ENCODE peak calls at places on chromosomes 7 and 10, in five cellular contexts. One of them, this sample, is unnamed.

GRCh38 chr10:124722812-124723783 is 21.1 kb downstream of the FAM53B start:
- DNase-seq in trophoblast cell: no peak
- DNase-seq in H1: no peak
- DNase-seq in H9: no peak
- DNase-seq in neuronal stem cell: no peak
- DNase-seq in this sample: no peak

GRCh38 chr10:120424198-120424464 is 32.9 kb upstream of the PLPP4 start:
- DNase-seq in H1: no peak
- DNase-seq in H9: no peak
- DNase-seq in neuronal stem cell: no peak
- DNase-seq in trophoblast cell: no peak
- DNase-seq in this sample: no peak

GRCh38 chr10:58820862-58821559 is 308.3 kb downstream of the BICC1 start:
- DNase-seq in H1: no peak
- DNase-seq in neuronal stem cell: no peak
- DNase-seq in trophoblast cell: no peak
- DNase-seq in H9: no peak
- DNase-seq in this sample: peak

GRCh38 chr7:151637781-151638261 is 118.1 kb upstream of the RHEB start:
- DNase-seq in trophoblast cell: no peak
- DNase-seq in neuronal stem cell: no peak
- DNase-seq in H1: no peak
- DNase-seq in H9: no peak
- DNase-seq in this sample: peak

GRCh38 chr7:70587739-70588138 is 544.2 kb upstream of the GALNT17 start:
- DNase-seq in neuronal stem cell: no peak
- DNase-seq in H9: no peak
- DNase-seq in H1: no peak
- DNase-seq in trophoblast cell: no peak
- DNase-seq in this sample: no peak

GRCh38 chr10:30583778-30584415 is 45.7 kb downstream of the LYZL2 start:
- DNase-seq in H1: no peak
- DNase-seq in trophoblast cell: peak
- DNase-seq in H9: no peak
- DNase-seq in neuronal stem cell: no peak
- DNase-seq in this sample: peak

GRCh38 chr7:14834456-14834855 is 68.1 kb downstream of the DGKB start:
- DNase-seq in H1: no peak
- DNase-seq in trophoblast cell: no peak
- DNase-seq in H9: no peak
- DNase-seq in neuronal stem cell: no peak
- DNase-seq in this sample: no peak

GRCh38 chr10:119670717-119671116 is 19.5 kb downstream of the BAG3 start:
- DNase-seq in trophoblast cell: no peak
- DNase-seq in neuronal stem cell: no peak
- DNase-seq in H1: no peak
- DNase-seq in H9: no peak
- DNase-seq in this sample: no peak

GRCh38 chr10:105073999-105074398 is 432.9 kb downstream of the SORCS3 start:
- DNase-seq in trophoblast cell: no peak
- DNase-seq in H9: no peak
- DNase-seq in neuronal stem cell: no peak
- DNase-seq in H1: no peak
- DNase-seq in this sample: no peak

GRCh38 chr10:13139671-13140070 is 21.7 kb upstream of the MCM10 start:
- DNase-seq in neuronal stem cell: no peak
- DNase-seq in H1: no peak
- DNase-seq in trophoblast cell: no peak
- DNase-seq in H9: no peak
- DNase-seq in this sample: no peak

GRCh38 chr10:124888262-124888661 is 53.7 kb upstream of the ZRANB1 start:
- DNase-seq in H1: no peak
- DNase-seq in H9: no peak
- DNase-seq in neuronal stem cell: no peak
- DNase-seq in trophoblast cell: no peak
- DNase-seq in this sample: no peak

GRCh38 chr10:89653410-89653828 is 8.4 kb upstream of the PANK1 start:
- DNase-seq in trophoblast cell: peak
- DNase-seq in neuronal stem cell: no peak
- DNase-seq in H1: no peak
- DNase-seq in H9: no peak
- DNase-seq in this sample: no peak

GRCh38 chr7:73308665-73309214 is at the start of gene NSUN5:
- DNase-seq in H1: peak
- DNase-seq in trophoblast cell: peak
- DNase-seq in neuronal stem cell: peak
- DNase-seq in H9: peak
- DNase-seq in this sample: peak

GRCh38 chr7:125878235-125878928 is 948.8 kb upstream of the POT1 start:
- DNase-seq in H9: no peak
- DNase-seq in H1: no peak
- DNase-seq in neuronal stem cell: no peak
- DNase-seq in trophoblast cell: no peak
- DNase-seq in this sample: peak

GRCh38 chr10:28910960-28911359 is 233.6 kb downstream of the BAMBI start:
- DNase-seq in trophoblast cell: no peak
- DNase-seq in neuronal stem cell: no peak
- DNase-seq in H1: no peak
- DNase-seq in H9: no peak
- DNase-seq in this sample: peak

GRCh38 chr7:33809218-33809617 is 96.1 kb upstream of the BMPER start:
- DNase-seq in H9: no peak
- DNase-seq in H1: no peak
- DNase-seq in neuronal stem cell: no peak
- DNase-seq in trophoblast cell: no peak
- DNase-seq in this sample: no peak

GRCh38 chr7:136687693-136688322 is 180.6 kb upstream of the CHRM2 start:
- DNase-seq in H1: no peak
- DNase-seq in H9: no peak
- DNase-seq in neuronal stem cell: peak
- DNase-seq in trophoblast cell: no peak
- DNase-seq in this sample: peak

GRCh38 chr10:30527623-30528426 is 93.8 kb downstream of the MAP3K8 start:
- DNase-seq in H1: no peak
- DNase-seq in trophoblast cell: peak
- DNase-seq in neuronal stem cell: no peak
- DNase-seq in H9: no peak
- DNase-seq in this sample: no peak

GRCh38 chr7:67453580-67453979 is 456.9 kb downstream of the TYW1 start:
- DNase-seq in neuronal stem cell: no peak
- DNase-seq in H9: no peak
- DNase-seq in trophoblast cell: no peak
- DNase-seq in H1: no peak
- DNase-seq in this sample: no peak

GRCh38 chr10:29635711-29636144 is 957 bp upstream of the SVIL start:
- DNase-seq in H9: peak
- DNase-seq in H1: no peak
- DNase-seq in neuronal stem cell: no peak
- DNase-seq in trophoblast cell: no peak
- DNase-seq in this sample: peak

GRCh38 chr7:7996568-7996967 is 28.0 kb downstream of the GLCCI1 start:
- DNase-seq in H1: no peak
- DNase-seq in trophoblast cell: peak
- DNase-seq in H9: no peak
- DNase-seq in neuronal stem cell: no peak
- DNase-seq in this sample: no peak

GRCh38 chr10:94344522-94345122 is 18.1 kb downstream of the NOC3L start:
- DNase-seq in H1: no peak
- DNase-seq in trophoblast cell: no peak
- DNase-seq in H9: no peak
- DNase-seq in neuronal stem cell: no peak
- DNase-seq in this sample: no peak

GRCh38 chr10:20466731-20467130 is 430.4 kb downstream of the NEBL start:
- DNase-seq in H9: no peak
- DNase-seq in trophoblast cell: no peak
- DNase-seq in neuronal stem cell: no peak
- DNase-seq in H1: no peak
- DNase-seq in this sample: peak

GRCh38 chr10:71708301-71708703 is 11.3 kb downstream of the C10orf105 start:
- DNase-seq in H1: peak
- DNase-seq in trophoblast cell: no peak
- DNase-seq in neuronal stem cell: peak
- DNase-seq in H9: peak
- DNase-seq in this sample: peak

GRCh38 chr10:26556756-26557640 is 118.9 kb downstream of the APBB1IP start:
- DNase-seq in H1: no peak
- DNase-seq in H9: peak
- DNase-seq in neuronal stem cell: peak
- DNase-seq in trophoblast cell: peak
- DNase-seq in this sample: peak

GRCh38 chr7:101200862-101201599 is at the start of gene MOGAT3:
- DNase-seq in H1: no peak
- DNase-seq in neuronal stem cell: no peak
- DNase-seq in H9: peak
- DNase-seq in trophoblast cell: no peak
- DNase-seq in this sample: no peak

GRCh38 chr7:84191842-84192241 is 2.7 kb downstream of the SEMA3A start:
- DNase-seq in trophoblast cell: no peak
- DNase-seq in neuronal stem cell: no peak
- DNase-seq in H9: no peak
- DNase-seq in H1: no peak
- DNase-seq in this sample: peak

GRCh38 chr7:127946081-127946480 is 85.2 kb downstream of the LRRC4 start:
- DNase-seq in neuronal stem cell: no peak
- DNase-seq in H9: no peak
- DNase-seq in trophoblast cell: no peak
- DNase-seq in H1: no peak
- DNase-seq in this sample: no peak

GRCh38 chr10:78337646-78338391 is 304.2 kb downstream of the RPS24 start:
- DNase-seq in neuronal stem cell: no peak
- DNase-seq in H1: peak
- DNase-seq in trophoblast cell: no peak
- DNase-seq in H9: peak
- DNase-seq in this sample: peak

GRCh38 chr7:16189026-16189715 is 232.2 kb downstream of the CRPPA start:
- DNase-seq in neuronal stem cell: no peak
- DNase-seq in H9: no peak
- DNase-seq in trophoblast cell: no peak
- DNase-seq in H1: no peak
- DNase-seq in this sample: peak

GRCh38 chr10:15363031-15363430 is 8.1 kb downstream of the FAM171A1 start:
- DNase-seq in neuronal stem cell: no peak
- DNase-seq in trophoblast cell: no peak
- DNase-seq in H1: no peak
- DNase-seq in H9: no peak
- DNase-seq in this sample: peak

GRCh38 chr7:5296627-5297226 is 14.0 kb downstream of the SLC29A4 start:
- DNase-seq in trophoblast cell: no peak
- DNase-seq in H1: peak
- DNase-seq in neuronal stem cell: peak
- DNase-seq in H9: peak
- DNase-seq in this sample: peak

DNA sequence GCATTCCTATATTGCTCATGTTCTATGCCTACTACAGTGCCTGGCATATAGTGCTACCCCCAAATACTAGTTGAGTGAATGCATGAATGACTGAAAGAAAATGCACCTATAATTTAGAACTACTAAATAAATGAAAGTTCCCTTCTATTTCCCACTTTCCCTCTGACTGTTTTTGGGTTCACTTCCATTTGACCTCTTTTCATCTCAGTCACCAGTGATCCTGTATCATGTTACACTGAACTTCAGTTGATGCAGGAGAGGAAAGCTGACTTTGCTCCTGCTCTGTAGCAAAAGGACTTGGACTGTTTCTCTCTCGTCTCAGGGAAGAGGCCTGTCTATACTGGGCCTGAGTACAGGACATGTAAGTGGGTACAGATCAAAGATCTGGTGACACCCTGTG is 122.5 kb downstream of the RNLS start:
- DNase-seq in neuronal stem cell: no peak
- DNase-seq in H1: no peak
- DNase-seq in H9: no peak
- DNase-seq in trophoblast cell: no peak
- DNase-seq in this sample: no peak
- H2BK12ac ChIP-seq in neuronal stem cell: no peak
- H2BK12ac ChIP-seq in H1: no peak
- H2BK12ac ChIP-seq in H9: no peak
- H2BK12ac ChIP-seq in trophoblast cell: no peak
- H2BK12ac ChIP-seq in this sample: no peak

DNA sequence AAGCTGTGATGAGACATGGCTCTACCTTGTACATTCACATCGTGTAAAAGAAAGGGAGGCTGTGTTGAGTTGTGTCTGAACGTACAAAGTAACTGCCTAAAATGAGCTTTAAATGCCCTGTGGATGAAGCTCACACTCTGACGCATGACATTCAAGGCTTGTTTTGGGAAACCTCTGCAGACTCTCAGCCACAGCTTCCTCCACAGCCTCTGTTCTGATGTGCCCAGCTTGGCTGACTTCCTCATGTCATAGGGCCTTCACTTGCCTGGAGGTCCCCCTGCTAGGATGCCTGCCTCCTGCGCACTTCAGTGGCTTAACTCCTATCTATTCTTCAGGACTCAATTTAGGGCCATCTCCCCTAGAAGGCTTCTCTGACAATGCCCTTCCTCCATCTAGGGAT is 230.0 kb upstream of the HABP2 start:
- DNase-seq in H1: no peak
- DNase-seq in trophoblast cell: no peak
- DNase-seq in H9: no peak
- DNase-seq in neuronal stem cell: no peak
- DNase-seq in this sample: no peak
- H2BK12ac ChIP-seq in H1: no peak
- H2BK12ac ChIP-seq in trophoblast cell: no peak
- H2BK12ac ChIP-seq in H9: no peak
- H2BK12ac ChIP-seq in neuronal stem cell: no peak
- H2BK12ac ChIP-seq in this sample: no peak

GRCh38 chr10:52276163-52276562 is 37.9 kb upstream of the DKK1 start:
- DNase-seq in H9: no peak
- DNase-seq in neuronal stem cell: no peak
- DNase-seq in trophoblast cell: no peak
- DNase-seq in H1: no peak
- DNase-seq in this sample: no peak
- H2BK12ac ChIP-seq in H9: no peak
- H2BK12ac ChIP-seq in neuronal stem cell: no peak
- H2BK12ac ChIP-seq in trophoblast cell: no peak
- H2BK12ac ChIP-seq in H1: no peak
- H2BK12ac ChIP-seq in this sample: no peak

GRCh38 chr10:83516788-83517187 is 622.5 kb upstream of the GHITM start:
- DNase-seq in H9: no peak
- DNase-seq in trophoblast cell: no peak
- DNase-seq in H1: no peak
- DNase-seq in neuronal stem cell: no peak
- DNase-seq in this sample: no peak

GRCh38 chr10:83518779-83519178 is 620.5 kb upstream of the GHITM start:
- DNase-seq in H9: no peak
- DNase-seq in neuronal stem cell: no peak
- DNase-seq in H1: no peak
- DNase-seq in trophoblast cell: no peak
- DNase-seq in this sample: no peak

DNA sequence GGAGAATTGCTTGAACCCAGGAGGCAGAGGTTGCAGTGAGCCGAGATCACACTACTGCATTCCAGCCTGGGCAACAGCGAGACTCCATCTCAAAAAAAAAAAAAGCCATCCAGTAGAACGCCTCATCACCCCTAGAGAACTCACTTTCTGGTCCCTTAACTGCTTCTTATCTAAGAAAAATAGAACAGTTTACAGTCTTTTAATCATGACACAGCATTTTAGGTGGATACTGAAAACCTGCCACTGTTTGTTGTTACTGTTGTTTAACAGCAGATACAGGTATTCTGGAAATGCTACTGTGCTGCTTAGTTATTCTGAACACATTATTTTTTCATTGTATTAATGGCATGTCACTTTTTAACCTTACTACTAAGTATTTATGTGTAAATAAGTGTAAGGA is 624.3 kb upstream of the GHITM start:
- DNase-seq in H9: no peak
- DNase-seq in neuronal stem cell: no peak
- DNase-seq in trophoblast cell: no peak
- DNase-seq in H1: no peak
- DNase-seq in this sample: peak
- H2BK12ac ChIP-seq in H9: no peak
- H2BK12ac ChIP-seq in neuronal stem cell: no peak
- H2BK12ac ChIP-seq in trophoblast cell: no peak
- H2BK12ac ChIP-seq in H1: no peak
- H2BK12ac ChIP-seq in this sample: no peak

This sample was measured in mesenchymal stem cell.